ENCODE peak calls at places on chromosomes 1 and 21, in six cellular contexts. X is right atrium auricular region; F is stimulated activated CD8-positive, alpha-beta memory T cell treated with anti-CD3 and anti-CD28 coated beads, Interleukin-7, amount 100 ng/mL, for 1 hour; N is mesothelial cell of epicardium; I is tibial nerve; C is suprapubic skin. E is an unnamed sample.

GRCh38 chr1:70509996-70510876 is 99.2 kb downstream of the CTH start:
- DNase-seq in X (no peak), F (no peak), N (no peak), I (no peak), C (no peak), E (no peak)

GRCh38 chr1:40911105-40911504 is 48.9 kb upstream of the CITED4 start:
- DNase-seq in X (no peak), F (no peak), N (no peak), I (no peak), C (no peak), E (no peak)

GRCh38 chr1:156640842-156641706 is 843 bp upstream of the BCAN start:
- DNase-seq in X (no peak), F (no peak), N (no peak), I (no peak), C (no peak), E (no peak)

GRCh38 chr1:180259431-180260338 is 29.6 kb downstream of the LHX4 start:
- DNase-seq in X (no peak), F (no peak), N (no peak), I (no peak), C (no peak), E (no peak)

GRCh38 chr1:246117066-246117791 is 389.9 kb downstream of the SMYD3 start:
- DNase-seq in X (no peak), F (no peak), N (no peak), I (no peak), C (no peak), E (peak; percentile 33)

GRCh38 chr21:25573409-25574206 is 33.7 kb downstream of the MRPL39 start:
- DNase-seq in X (no peak), F (no peak), N (no peak), I (no peak), C (no peak), E (no peak)

GRCh38 chr1:90724926-90725325 is 7.8 kb upstream of the BARHL2 start:
- DNase-seq in X (no peak), F (no peak), N (no peak), I (no peak), C (no peak), E (no peak)

GRCh38 chr1:157490337-157491165 is 61.8 kb downstream of the FCRL5 start:
- DNase-seq in X (no peak), F (peak; percentile 14), N (peak; percentile 45), I (peak; percentile 30), C (no peak), E (peak; percentile 89)

GRCh38 chr1:228434674-228435073 is 18.0 kb upstream of the TRIM17 start:
- DNase-seq in X (no peak), F (no peak), N (no peak), I (no peak), C (peak; percentile 12), E (no peak)

GRCh38 chr21:32203877-32204480 is 74.9 kb downstream of the MIS18A start:
- DNase-seq in X (no peak), F (no peak), N (no peak), I (no peak), C (peak; percentile 12), E (no peak)

GRCh38 chr21:44267655-44268142 is 6.0 kb upstream of the DNMT3L start:
- DNase-seq in X (no peak), F (no peak), N (no peak), I (no peak), C (no peak), E (no peak)

GRCh38 chr21:16370176-16370575 is 640.4 kb downstream of the USP25 start:
- DNase-seq in X (no peak), F (no peak), N (no peak), I (no peak), C (no peak), E (no peak)

GRCh38 chr1:19735419-19736127 is 64.1 kb downstream of the TMCO4 start:
- DNase-seq in X (peak; percentile 84), F (no peak), N (no peak), I (peak; percentile 33), C (no peak), E (no peak)

GRCh38 chr1:4634793-4635406 is 19.5 kb upstream of the AJAP1 start:
- DNase-seq in X (no peak), F (no peak), N (no peak), I (no peak), C (no peak), E (no peak)

GRCh38 chr21:39612233-39613028 is at the start of gene B3GALT5:
- DNase-seq in X (no peak), F (no peak), N (peak; percentile 59), I (no peak), C (no peak), E (peak; percentile 86)

GRCh38 chr1:171784779-171785178 is 3.3 kb downstream of the METTL13 start:
- DNase-seq in X (no peak), F (no peak), N (no peak), I (no peak), C (no peak), E (no peak)

GRCh38 chr1:205263580-205264190 is 35.9 kb downstream of the TMCC2 start:
- DNase-seq in X (no peak), F (no peak), N (no peak), I (no peak), C (no peak), E (no peak)

GRCh38 chr21:44391345-44392091 is 38.1 kb downstream of the TRPM2 start:
- DNase-seq in X (peak; percentile 64), F (no peak), N (no peak), I (peak; percentile 47), C (no peak), E (no peak)

GRCh38 chr21:44982558-44983244 is 42.9 kb downstream of the SLX9 start:
- DNase-seq in X (peak; percentile 90), F (no peak), N (no peak), I (no peak), C (no peak), E (no peak)

GRCh38 chr1:24142546-24143431 is at the start of gene IL22RA1:
- DNase-seq in X (no peak), F (no peak), N (no peak), I (no peak), C (no peak), E (no peak)

GRCh38 chr1:183069562-183070216 is 46.5 kb downstream of the LAMC1 start:
- DNase-seq in X (no peak), F (no peak), N (no peak), I (no peak), C (no peak), E (no peak)

GRCh38 chr1:206469933-206470691 is at the start of gene IKBKE:
- DNase-seq in X (peak; percentile 77), F (no peak), N (no peak), I (no peak), C (no peak), E (peak; percentile 35)

GRCh38 chr1:116515702-116516101 is 55.1 kb downstream of the CD58 start:
- DNase-seq in X (no peak), F (no peak), N (no peak), I (no peak), C (no peak), E (no peak)

GRCh38 chr1:201648911-201649775 is 110.2 kb downstream of the NAV1 start:
- DNase-seq in X (no peak), F (no peak), N (no peak), I (no peak), C (no peak), E (peak; percentile 44)

GRCh38 chr1:108953452-108953851 is 9.8 kb downstream of the CLCC1 start:
- DNase-seq in X (no peak), F (no peak), N (no peak), I (no peak), C (no peak), E (no peak)

GRCh38 chr1:25487628-25488027 is 55.8 kb upstream of the LDLRAP1 start:
- DNase-seq in X (no peak), F (no peak), N (no peak), I (no peak), C (no peak), E (no peak)

GRCh38 chr1:232524056-232524455 is 105.9 kb downstream of the SIPA1L2 start:
- DNase-seq in X (no peak), F (no peak), N (no peak), I (no peak), C (no peak), E (no peak)

GRCh38 chr1:85463666-85464496 is 1.1 kb downstream of the DDAH1 start:
- DNase-seq in X (no peak), F (no peak), N (no peak), I (no peak), C (no peak), E (no peak)

GRCh38 chr1:211332839-211333238 is 6.2 kb downstream of the TRAF5 start:
- DNase-seq in X (no peak), F (no peak), N (no peak), I (no peak), C (no peak), E (no peak)

GRCh38 chr21:42595281-42596187 is 57.9 kb upstream of the PDE9A start:
- DNase-seq in X (no peak), F (no peak), N (no peak), I (no peak), C (peak; percentile 60), E (no peak)

GRCh38 chr1:147201276-147201675 is 23.9 kb downstream of the FMO5 start:
- DNase-seq in X (no peak), F (no peak), N (no peak), I (no peak), C (no peak), E (no peak)

GRCh38 chr1:183306317-183307042 is 111.7 kb downstream of the NMNAT2 start:
- DNase-seq in X (no peak), F (no peak), N (no peak), I (no peak), C (no peak), E (no peak)

GRCh38 chr1:235160395-235160964 is 570 bp downstream of the RBM34 start:
- DNase-seq in X (no peak), F (no peak), N (no peak), I (no peak), C (no peak), E (no peak)

GRCh38 chr1:45172015-45172414 is 34.4 kb downstream of the ZSWIM5 start:
- DNase-seq in X (no peak), F (no peak), N (no peak), I (no peak), C (no peak), E (no peak)

GRCh38 chr1:152461544-152461943 is 47.5 kb upstream of the CRNN start:
- DNase-seq in X (peak; percentile 66), F (no peak), N (no peak), I (no peak), C (no peak), E (peak; percentile 11)

GRCh38 chr1:46594068-46594467 is 10.0 kb downstream of the MKNK1 start:
- DNase-seq in X (no peak), F (no peak), N (no peak), I (no peak), C (no peak), E (no peak)

GRCh38 chr1:3597599-3597964 is 13.7 kb downstream of the MEGF6 start:
- DNase-seq in X (no peak), F (no peak), N (no peak), I (no peak), C (no peak), E (no peak)

E was measured in nephron progenitor cell.